ENCODE peak calls at places on chromosomes 2 and 18, in ten cellular contexts. S, G, J, O, Q, V, A, Y, Z and L are unnamed samples.

GRCh38 chr18:80246656-80247402 is 485 bp downstream of the PARD6G start:
- DNase-seq in S (no peak), G (no peak), J (peak), O (peak), Q (peak), V (no peak), A (no peak), Y (no peak), Z (no peak), L (peak)

GRCh38 chr2:101188683-101189405 is 37.7 kb upstream of the TBC1D8 start:
- DNase-seq in S (peak), G (no peak), J (peak), O (no peak), Q (no peak), V (peak), A (peak), Y (peak), Z (peak), L (no peak)

GRCh38 chr2:227862741-227863588 is 8.5 kb upstream of the DAW1 start:
- DNase-seq in S (no peak), G (no peak), J (peak), O (no peak), Q (peak), V (peak), A (no peak), Y (peak), Z (peak), L (peak)

GRCh38 chr2:187553908-187554703 is at the start of gene TFPI:
- DNase-seq in S (peak), G (no peak), J (peak), O (no peak), Q (no peak), V (no peak), A (no peak), Y (peak), Z (peak), L (no peak)

GRCh38 chr2:158845869-158846268 is 50.8 kb downstream of the DAPL1 start:
- DNase-seq in S (no peak), G (no peak), J (peak), O (no peak), Q (peak), V (no peak), A (no peak), Y (no peak), Z (no peak), L (no peak)

GRCh38 chr18:59725177-59725576 is 28.0 kb upstream of the CCBE1 start:
- DNase-seq in S (no peak), G (no peak), J (no peak), O (no peak), Q (no peak), V (no peak), A (no peak), Y (no peak), Z (no peak), L (no peak)

GRCh38 chr18:79816981-79817606 is 19.4 kb downstream of the KCNG2 start:
- DNase-seq in S (no peak), G (no peak), J (no peak), O (no peak), Q (no peak), V (no peak), A (no peak), Y (no peak), Z (no peak), L (no peak)

GRCh38 chr2:144500567-144500966 is 19.4 kb downstream of the ZEB2 start:
- DNase-seq in S (no peak), G (no peak), J (no peak), O (no peak), Q (no peak), V (no peak), A (no peak), Y (no peak), Z (no peak), L (no peak)

GRCh38 chr2:7744827-7745226 is 827.6 kb downstream of the RNF144A start:
- DNase-seq in S (no peak), G (no peak), J (no peak), O (no peak), Q (peak), V (no peak), A (no peak), Y (peak), Z (no peak), L (no peak)

GRCh38 chr2:176087330-176088047 is 3.7 kb upstream of the EVX2 start:
- DNase-seq in S (peak), G (no peak), J (no peak), O (no peak), Q (no peak), V (no peak), A (no peak), Y (no peak), Z (no peak), L (no peak)

GRCh38 chr2:72824224-72824842 is 1.5 kb downstream of the EXOC6B start:
- DNase-seq in S (no peak), G (no peak), J (peak), O (no peak), Q (peak), V (peak), A (no peak), Y (peak), Z (no peak), L (peak)

GRCh38 chr2:235358981-235359471 is 134.8 kb upstream of the AGAP1 start:
- DNase-seq in S (no peak), G (no peak), J (no peak), O (no peak), Q (peak), V (no peak), A (no peak), Y (peak), Z (no peak), L (no peak)

GRCh38 chr2:189002079-189002478 is 27.9 kb downstream of the COL3A1 start:
- DNase-seq in S (no peak), G (no peak), J (no peak), O (no peak), Q (peak), V (peak), A (no peak), Y (peak), Z (no peak), L (peak)

GRCh38 chr2:30684546-30684945 is 122.7 kb downstream of the CAPN13 start:
- DNase-seq in S (no peak), G (peak), J (no peak), O (no peak), Q (no peak), V (no peak), A (no peak), Y (no peak), Z (no peak), L (no peak)

GRCh38 chr18:78979682-78980278 is at the start of gene SALL3:
- DNase-seq in S (no peak), G (no peak), J (peak), O (no peak), Q (no peak), V (no peak), A (no peak), Y (no peak), Z (no peak), L (no peak)

GRCh38 chr2:155310589-155310988 is 612.1 kb downstream of the KCNJ3 start:
- DNase-seq in S (no peak), G (no peak), J (peak), O (no peak), Q (peak), V (peak), A (peak), Y (no peak), Z (peak), L (peak)

GRCh38 chr18:5463390-5463789 is 80.4 kb downstream of the EPB41L3 start:
- DNase-seq in S (peak), G (peak), J (no peak), O (no peak), Q (no peak), V (no peak), A (no peak), Y (peak), Z (no peak), L (no peak)

GRCh38 chr2:230267059-230267458 is 41.5 kb downstream of the SP140 start:
- DNase-seq in S (no peak), G (no peak), J (no peak), O (no peak), Q (no peak), V (no peak), A (no peak), Y (no peak), Z (no peak), L (no peak)

GRCh38 chr2:80852808-80853139 is 548.2 kb upstream of the LRRTM1 start:
- DNase-seq in S (no peak), G (no peak), J (peak), O (no peak), Q (no peak), V (no peak), A (peak), Y (no peak), Z (no peak), L (no peak)

DNA sequence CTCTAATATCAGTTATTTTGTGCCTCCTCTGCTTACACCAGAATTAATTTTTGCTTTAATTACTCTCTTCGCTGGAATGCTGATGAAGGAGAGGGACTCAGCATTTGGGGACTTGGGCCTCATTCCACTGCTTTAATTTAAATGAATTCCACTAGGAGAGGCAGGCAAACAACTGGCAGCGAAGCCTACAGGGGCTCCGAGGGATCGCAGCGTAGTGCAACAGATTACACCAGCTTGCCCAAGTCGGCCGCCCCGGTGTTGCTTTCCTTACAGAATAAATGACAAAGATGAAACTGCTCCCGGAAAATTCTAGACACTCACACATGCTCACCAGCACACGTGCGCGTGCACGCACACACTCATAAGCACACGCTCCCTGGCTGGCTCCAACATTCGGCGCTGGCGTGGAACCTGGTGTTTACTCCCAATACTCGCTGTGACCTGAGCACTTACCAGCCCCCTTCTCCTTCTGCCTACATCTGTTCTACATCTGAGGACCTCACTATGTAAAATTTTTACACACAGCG is 175.4 kb downstream of the ZNF521 start:
- DNase-seq in S (no peak), G (no peak), J (peak), O (no peak), Q (no peak), V (no peak), A (no peak), Y (no peak), Z (no peak), L (no peak)
- TF ChIP-seq CTCF in S (no peak), G (no peak), J (no peak), O (no peak), Q (no peak), V (no peak), A (no peak), Y (no peak), Z (no peak), L (no peak)

GRCh38 chr2:207790898-207791297 is 21.2 kb upstream of the FZD5 start:
- DNase-seq in S (no peak), G (no peak), J (no peak), O (no peak), Q (no peak), V (no peak), A (no peak), Y (no peak), Z (no peak), L (no peak)

GRCh38 chr2:207786956-207787516 is 17.3 kb upstream of the FZD5 start:
- DNase-seq in S (no peak), G (no peak), J (no peak), O (no peak), Q (no peak), V (no peak), A (no peak), Y (no peak), Z (no peak), L (no peak)

GRCh38 chr2:207792244-207792785 is 22.6 kb upstream of the FZD5 start:
- DNase-seq in S (no peak), G (no peak), J (peak), O (no peak), Q (peak), V (peak), A (no peak), Y (peak), Z (peak), L (peak)

GRCh38 chr2:207787800-207788199 is 18.1 kb upstream of the FZD5 start:
- DNase-seq in S (no peak), G (no peak), J (no peak), O (no peak), Q (no peak), V (no peak), A (no peak), Y (no peak), Z (no peak), L (no peak)

GRCh38 chr2:207791579-207792243 is 22.0 kb upstream of the FZD5 start:
- DNase-seq in S (no peak), G (no peak), J (peak), O (no peak), Q (peak), V (no peak), A (no peak), Y (no peak), Z (peak), L (peak)
- H3K27ac ChIP-seq in S (no peak), G (no peak), J (no peak), O (no peak), Q (no peak), V (peak), A (no peak), Y (no peak), Z (no peak), L (peak)

GRCh38 chr2:85604568-85605339 is 2.3 kb upstream of the TMEM150A start:
- DNase-seq in S (no peak), G (no peak), J (no peak), O (no peak), Q (no peak), V (no peak), A (no peak), Y (no peak), Z (no peak), L (peak)

GRCh38 chr2:85600951-85601770 is 1.3 kb downstream of the TMEM150A start:
- DNase-seq in S (no peak), G (no peak), J (no peak), O (no peak), Q (no peak), V (no peak), A (no peak), Y (no peak), Z (no peak), L (no peak)

GRCh38 chr2:85601771-85602475 is 575 bp downstream of the TMEM150A start:
- DNase-seq in S (peak), G (peak), J (peak), O (peak), Q (no peak), V (no peak), A (no peak), Y (no peak), Z (peak), L (no peak)

GRCh38 chr2:85600235-85600575 is 2.3 kb downstream of the TMEM150A start:
- DNase-seq in S (no peak), G (no peak), J (no peak), O (no peak), Q (no peak), V (no peak), A (no peak), Y (no peak), Z (no peak), L (no peak)

GRCh38 chr2:85602476-85603234 is at the start of gene TMEM150A:
- DNase-seq in S (peak), G (peak), J (peak), O (peak), Q (peak), V (peak), A (peak), Y (peak), Z (peak), L (peak)
- TF ChIP-seq CTCF in S (peak), G (no peak), J (no peak), O (peak), Q (no peak), V (no peak), A (peak), Y (peak), Z (peak), L (no peak)

GRCh38 chr18:48808476-48808875 is 142.3 kb downstream of the SMAD7 start:
- DNase-seq in S (no peak), G (no peak), J (no peak), O (no peak), Q (no peak), V (no peak), A (no peak), Y (no peak), Z (no peak), L (no peak)

GRCh38 chr18:48810805-48811204 is 140.0 kb downstream of the SMAD7 start:
- DNase-seq in S (no peak), G (no peak), J (no peak), O (no peak), Q (no peak), V (no peak), A (no peak), Y (no peak), Z (no peak), L (no peak)

GRCh38 chr18:48806551-48807261 is 144.1 kb downstream of the SMAD7 start:
- DNase-seq in S (peak), G (peak), J (peak), O (peak), Q (no peak), V (peak), A (no peak), Y (no peak), Z (no peak), L (peak)

GRCh38 chr18:48811401-48811800 is 139.4 kb downstream of the SMAD7 start:
- DNase-seq in S (no peak), G (no peak), J (no peak), O (no peak), Q (no peak), V (no peak), A (no peak), Y (no peak), Z (no peak), L (no peak)

DNA sequence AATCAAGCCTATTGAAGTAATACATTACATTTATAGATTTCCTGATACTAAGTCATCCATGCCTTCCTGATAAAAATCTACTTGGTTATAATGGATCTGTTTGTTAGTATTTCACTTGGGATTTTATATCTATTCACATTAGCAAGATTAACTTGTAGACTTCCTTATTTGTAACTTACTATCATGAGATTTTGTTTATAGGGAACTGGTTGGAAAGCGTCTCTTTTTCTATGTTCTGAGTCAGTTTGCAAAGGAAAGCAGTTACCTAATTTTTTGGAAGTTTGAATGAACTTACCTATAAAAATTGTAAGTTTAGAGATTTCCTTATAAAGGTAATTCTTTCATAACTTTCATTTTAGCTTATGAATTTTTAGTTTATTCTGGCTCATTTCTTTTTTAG is 141.4 kb downstream of the SMAD7 start:
- DNase-seq in S (no peak), G (no peak), J (no peak), O (no peak), Q (no peak), V (no peak), A (no peak), Y (no peak), Z (no peak), L (no peak)
- H3K27ac ChIP-seq in S (no peak), G (no peak), J (no peak), O (no peak), Q (no peak), V (no peak), A (no peak), Y (no peak), Z (no peak), L (no peak)

GRCh38 chr2:85822766-85823165 is 66.0 kb downstream of the ST3GAL5 start:
- DNase-seq in S (no peak), G (no peak), J (no peak), O (no peak), Q (no peak), V (no peak), A (no peak), Y (no peak), Z (no peak), L (no peak)
- TF ChIP-seq CTCF in S (no peak), G (no peak), J (no peak), O (no peak), Q (no peak), V (no peak), A (no peak), Y (no peak), Z (no peak), L (no peak)

GRCh38 chr2:130828461-130828860 is 8.3 kb upstream of the ARHGEF4 start:
- DNase-seq in S (no peak), G (no peak), J (no peak), O (no peak), Q (peak), V (no peak), A (no peak), Y (no peak), Z (no peak), L (no peak)

GRCh38 chr2:130826821-130827501 is 9.8 kb upstream of the ARHGEF4 start:
- DNase-seq in S (no peak), G (no peak), J (no peak), O (no peak), Q (no peak), V (no peak), A (no peak), Y (no peak), Z (no peak), L (no peak)

GRCh38 chr2:130826419-130826818 is 10.3 kb upstream of the ARHGEF4 start:
- DNase-seq in S (no peak), G (no peak), J (no peak), O (no peak), Q (no peak), V (no peak), A (no peak), Y (no peak), Z (no peak), L (no peak)

GRCh38 chr2:130829020-130829419 is 7.7 kb upstream of the ARHGEF4 start:
- DNase-seq in S (no peak), G (no peak), J (peak), O (no peak), Q (peak), V (peak), A (no peak), Y (peak), Z (no peak), L (peak)

DNA sequence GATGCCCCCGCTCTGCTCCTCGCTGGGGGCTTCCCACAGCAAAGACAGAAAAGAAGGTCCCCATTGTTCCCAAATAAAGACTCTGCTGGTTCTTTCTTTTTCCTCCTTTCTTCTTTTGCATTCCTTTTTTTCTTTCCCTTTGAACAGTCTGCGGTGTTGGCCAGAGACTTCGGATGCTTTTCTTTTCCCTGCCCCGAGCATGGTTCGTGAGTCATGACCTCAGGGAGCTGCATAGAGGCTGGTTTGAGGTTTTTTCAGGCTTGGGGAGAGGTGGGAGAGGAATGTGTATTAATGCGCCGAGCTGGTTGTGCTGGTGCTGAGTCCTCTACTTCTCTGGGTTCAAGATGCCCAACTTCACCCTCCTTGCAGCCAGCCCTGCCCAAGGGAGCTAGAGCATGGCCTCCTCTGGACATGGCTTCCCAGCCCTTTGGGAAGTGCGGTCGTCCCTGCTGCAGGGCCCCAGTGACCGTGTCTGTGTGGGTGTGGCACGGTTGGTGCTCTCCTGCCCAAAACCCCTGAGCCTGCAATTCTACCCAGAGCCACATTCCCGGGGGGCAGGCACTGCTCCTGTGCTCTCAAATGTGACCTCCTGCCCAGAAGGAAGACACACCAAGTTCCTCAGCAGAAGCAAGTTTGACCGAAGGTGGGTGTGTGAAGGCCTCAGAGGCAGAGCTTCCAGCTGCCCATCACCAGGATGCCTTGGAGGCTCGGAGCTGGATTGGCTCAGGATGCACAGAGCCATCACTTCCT is 9.0 kb upstream of the ARHGEF4 start:
- DNase-seq in S (no peak), G (no peak), J (peak), O (no peak), Q (peak), V (no peak), A (no peak), Y (peak), Z (no peak), L (peak)
- H3K27ac ChIP-seq in S (no peak), G (no peak), J (no peak), O (peak), Q (peak), V (no peak), A (no peak), Y (no peak), Z (no peak), L (peak)